ENCODE peak calls at places on chromosomes 5 and 9, in six cellular contexts. Z is SK-N-SH, S is suprapubic skin, Q is sigmoid colon, P is stomach, O is upper lobe of left lung. M is an unnamed sample.

GRCh38 chr5:74949976-74950375 is 83.8 kb upstream of the FAM169A start:
- DNase-seq in Z (no peak), S (no peak), Q (no peak), P (no peak), O (no peak), M (no peak)

GRCh38 chr9:21579209-21579608 is 97.1 kb upstream of the IFNE start:
- DNase-seq in Z (no peak), S (no peak), Q (no peak), P (no peak), O (no peak), M (no peak)

GRCh38 chr9:134040831-134041648 is 15.8 kb downstream of the BRD3OS start:
- DNase-seq in Z (peak; percentile 86), S (no peak), Q (no peak), P (peak; percentile 55), O (no peak), M (peak; percentile 31)

GRCh38 chr9:99489043-99489378 is 266.9 kb downstream of the SEC61B start:
- DNase-seq in Z (peak; percentile 51), S (no peak), Q (no peak), P (no peak), O (no peak), M (no peak)

GRCh38 chr5:127186657-127187056 is 103.9 kb upstream of the MEGF10 start:
- DNase-seq in Z (no peak), S (no peak), Q (no peak), P (no peak), O (no peak), M (no peak)

GRCh38 chr9:87545858-87546257 is 48.2 kb downstream of the DAPK1 start:
- DNase-seq in Z (no peak), S (no peak), Q (no peak), P (no peak), O (no peak), M (no peak)

GRCh38 chr5:44729536-44729935 is 79.2 kb upstream of the MRPS30 start:
- DNase-seq in Z (no peak), S (no peak), Q (no peak), P (no peak), O (no peak), M (no peak)

GRCh38 chr5:32450952-32451351 is 6.4 kb upstream of the ZFR start:
- DNase-seq in Z (no peak), S (no peak), Q (no peak), P (no peak), O (no peak), M (no peak)

GRCh38 chr9:114613919-114614318 is 2.8 kb downstream of the TMEM268 start:
- DNase-seq in Z (no peak), S (no peak), Q (no peak), P (no peak), O (no peak), M (no peak)

GRCh38 chr5:156920042-156920860 is 42.8 kb downstream of the TIMD4 start:
- DNase-seq in Z (no peak), S (no peak), Q (no peak), P (no peak), O (no peak), M (peak; percentile 19)

GRCh38 chr5:134223406-134224251 is 2.2 kb downstream of the PPP2CA start:
- DNase-seq in Z (no peak), S (no peak), Q (no peak), P (no peak), O (no peak), M (no peak)

GRCh38 chr5:176639981-176640380 is 7.3 kb upstream of the TSPAN17 start:
- DNase-seq in Z (no peak), S (no peak), Q (peak; percentile 84), P (no peak), O (no peak), M (no peak)

GRCh38 chr9:16515207-16515606 is 355.3 kb downstream of the BNC2 start:
- DNase-seq in Z (peak; percentile 74), S (no peak), Q (peak; percentile 73), P (no peak), O (no peak), M (no peak)

GRCh38 chr9:124453586-124454191 is 3.4 kb downstream of the ADGRD2 start:
- DNase-seq in Z (no peak), S (no peak), Q (no peak), P (no peak), O (no peak), M (peak; percentile 65)

GRCh38 chr5:172543484-172544298 is 89.4 kb upstream of the SH3PXD2B start:
- DNase-seq in Z (no peak), S (no peak), Q (peak; percentile 30), P (no peak), O (peak; percentile 7), M (no peak)

GRCh38 chr9:107707915-107708441 is 218.4 kb upstream of the KLF4 start:
- DNase-seq in Z (no peak), S (no peak), Q (no peak), P (no peak), O (no peak), M (no peak)

GRCh38 chr5:144697847-144698262 is 527.2 kb downstream of the KCTD16 start:
- DNase-seq in Z (no peak), S (no peak), Q (no peak), P (no peak), O (no peak), M (no peak)

GRCh38 chr9:126009047-126009446 is 261.9 kb downstream of the PBX3 start:
- DNase-seq in Z (no peak), S (no peak), Q (no peak), P (no peak), O (no peak), M (no peak)

GRCh38 chr9:69174645-69175487 is 789 bp downstream of the TJP2 start:
- DNase-seq in Z (peak; percentile 62), S (no peak), Q (peak; percentile 68), P (no peak), O (peak; percentile 58), M (peak; percentile 21)

GRCh38 chr9:69175488-69175872 is 1.4 kb downstream of the TJP2 start:
- DNase-seq in Z (no peak), S (no peak), Q (no peak), P (no peak), O (no peak), M (no peak)

GRCh38 chr9:69173497-69173890 is 583 bp upstream of the TJP2 start:
- DNase-seq in Z (no peak), S (no peak), Q (no peak), P (no peak), O (no peak), M (no peak)

GRCh38 chr9:69172895-69173294 is 1.2 kb upstream of the TJP2 start:
- DNase-seq in Z (no peak), S (no peak), Q (no peak), P (no peak), O (no peak), M (no peak)

DNA sequence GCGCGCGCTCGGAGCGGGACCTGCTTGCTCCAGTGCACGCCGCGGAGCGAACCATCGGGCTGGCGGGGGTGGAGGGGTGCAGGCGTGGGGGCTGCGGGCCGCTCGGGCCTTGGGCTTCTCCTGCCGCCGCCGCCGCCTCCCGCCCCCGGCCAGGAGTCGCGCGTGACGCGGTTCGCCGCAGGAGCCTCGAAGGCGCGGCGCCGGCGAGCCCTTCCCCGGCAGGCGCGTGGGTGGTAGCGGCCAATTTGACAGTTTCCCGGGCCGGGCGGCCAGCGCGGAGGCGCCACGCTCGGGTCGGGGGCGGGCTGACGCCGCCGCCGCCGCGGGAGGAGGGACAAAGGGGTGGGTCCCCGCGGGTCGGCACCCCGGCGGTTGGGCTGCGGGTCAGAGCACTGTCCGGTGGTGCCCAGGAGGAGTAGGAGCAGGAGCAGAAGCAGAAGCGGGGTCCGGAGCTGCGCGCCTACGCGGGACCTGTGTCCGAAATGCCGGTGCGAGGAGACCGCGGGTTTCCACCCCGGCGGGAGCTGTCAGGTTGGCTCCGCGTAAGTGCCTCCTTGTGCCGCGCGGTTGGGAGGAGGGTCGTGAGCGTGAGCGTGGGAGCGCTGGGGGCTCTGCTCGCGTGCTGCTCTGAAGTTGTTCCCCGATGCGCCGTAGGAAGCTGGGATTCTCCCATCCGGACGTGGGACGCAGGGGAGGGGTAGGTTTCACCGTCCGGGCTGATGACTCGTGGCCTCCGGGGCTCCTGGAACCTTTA is at the start of gene TJP2:
- DNase-seq in Z (peak; percentile 87), S (peak; percentile 86), Q (peak; percentile 82), P (peak; percentile 40), O (peak; percentile 61), M (peak; percentile 30)
- H3K4me3 ChIP-seq in Z (peak within 1 kb of the TSS; percentile 82), S (peak within 1 kb of the TSS; percentile 62), Q (peak within 1 kb of the TSS; percentile 41), P (peak within 1 kb of the TSS; percentile 62), O (peak within 1 kb of the TSS; percentile 38), M (peak within 1 kb of the TSS; percentile 38)

GRCh38 chr5:174190073-174190675 is 144.7 kb downstream of the NSG2 start:
- DNase-seq in Z (peak; percentile 75), S (peak; percentile 64), Q (no peak), P (no peak), O (no peak), M (no peak)
- TF ChIP-seq EP300 in Z (no peak), S (no peak), Q (no peak), P (no peak), O (no peak), M (no peak)

GRCh38 chr9:14313378-14313940 is 482 bp downstream of the NFIB start:
- DNase-seq in Z (no peak), S (no peak), Q (no peak), P (peak; percentile 38), O (no peak), M (peak; percentile 33)

GRCh38 chr9:14314424-14314928 is 535 bp upstream of the NFIB start:
- DNase-seq in Z (peak; percentile 74), S (peak; percentile 91), Q (peak; percentile 95), P (peak; percentile 78), O (peak; percentile 73), M (peak; percentile 82)

GRCh38 chr9:14313951-14314423 is at the start of gene NFIB:
- DNase-seq in Z (peak; percentile 88), S (no peak), Q (peak; percentile 81), P (peak; percentile 49), O (peak; percentile 44), M (peak; percentile 36)

GRCh38 chr9:14311940-14312572 is 1.9 kb downstream of the NFIB start:
- DNase-seq in Z (no peak), S (no peak), Q (no peak), P (no peak), O (no peak), M (no peak)

GRCh38 chr9:14312721-14313377 is 1.1 kb downstream of the NFIB start:
- DNase-seq in Z (peak; percentile 63), S (no peak), Q (peak; percentile 72), P (no peak), O (peak; percentile 25), M (peak; percentile 17)
- H3K4me3 ChIP-seq in Z (peak overlapping the region; percentile 91), S (peak overlapping the region; percentile 71), Q (peak overlapping the region; percentile 55), P (peak overlapping the region; percentile 70), O (peak overlapping the region; percentile 71), M (peak overlapping the region; percentile 67)

DNA sequence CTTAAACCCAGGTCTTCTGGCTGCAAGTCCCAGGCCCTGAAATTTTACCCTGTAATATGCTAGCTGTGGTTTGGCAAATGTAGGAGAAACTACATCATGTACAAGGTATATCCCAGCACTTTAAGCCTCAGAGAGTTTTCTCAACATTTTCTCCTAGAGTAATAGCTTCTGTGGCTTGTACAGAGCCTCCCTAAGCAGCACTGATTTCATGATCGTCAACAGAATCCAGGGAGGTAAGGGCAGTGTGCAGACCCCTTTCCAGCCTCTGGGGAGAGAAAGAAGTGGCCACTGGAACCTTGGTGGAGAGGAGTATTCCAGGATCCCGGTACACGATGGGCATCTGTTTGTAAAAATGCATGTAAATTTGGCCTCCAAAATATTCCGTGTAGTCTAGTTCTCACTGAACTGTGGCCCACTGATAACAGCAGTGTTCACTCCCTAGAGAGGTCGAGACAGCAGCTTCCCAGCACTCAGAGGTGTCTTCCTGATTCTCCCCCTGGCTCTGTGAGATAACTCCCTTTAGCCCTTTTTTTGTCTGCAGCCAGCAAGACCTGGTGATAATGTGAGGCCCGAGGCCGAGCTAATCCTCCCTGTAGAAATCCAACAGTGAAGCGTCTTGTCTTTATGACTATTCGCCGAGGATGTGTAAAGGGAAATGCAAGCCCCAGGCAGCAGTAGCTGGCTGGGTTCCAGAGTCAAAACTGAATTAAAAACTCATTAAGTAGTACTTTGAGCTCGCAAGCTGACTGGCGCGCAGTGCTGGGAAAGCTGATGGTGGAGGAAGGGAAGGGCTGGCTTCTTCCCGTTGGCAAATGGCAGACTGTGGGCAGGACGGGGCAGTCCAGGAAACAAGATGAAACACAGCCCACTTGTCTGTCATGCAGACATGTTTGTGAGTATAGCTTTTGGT is 59.0 kb downstream of the MAP1B start:
- DNase-seq in Z (peak; percentile 78), S (no peak), Q (peak; percentile 70), P (no peak), O (no peak), M (no peak)
- TF ChIP-seq EP300 in Z (no peak), S (no peak), Q (no peak), P (no peak), O (no peak), M (no peak)

M was measured in transverse colon.